ENCODE peak calls at places on chromosomes 2 and 18, in six cellular contexts. L is H1, O is H9, X is IMR-90, M is mesenchymal stem cell, F is trophoblast cell. B is an unnamed sample.
A peak's percentile ranks its signal among the peaks of the same experiment; 100 is the strongest.

GRCh38 chr2:46983065-46983801 is 67.6 kb upstream of the MCFD2 start:
- DNase-seq in L (no peak), O (no peak), X (peak; percentile 75), M (peak; percentile 61), F (no peak), B (no peak)

GRCh38 chr2:204228169-204228940 is 291.8 kb downstream of the ICOS start:
- DNase-seq in L (no peak), O (no peak), X (no peak), M (no peak), F (no peak), B (peak; percentile 75)

GRCh38 chr2:18800240-18800971 is 211.0 kb upstream of the NT5C1B start:
- DNase-seq in L (no peak), O (no peak), X (no peak), M (no peak), F (no peak), B (no peak)

GRCh38 chr2:21008790-21009661 is 34.8 kb downstream of the APOB start:
- DNase-seq in L (no peak), O (no peak), X (no peak), M (no peak), F (no peak), B (no peak)

GRCh38 chr2:43609304-43609883 is 13.6 kb upstream of the THADA start:
- DNase-seq in L (no peak), O (peak; percentile 43), X (peak; percentile 44), M (peak; percentile 68), F (peak; percentile 35), B (peak; percentile 56)

GRCh38 chr2:64606495-64607363 is 47.0 kb downstream of the SERTAD2 start:
- DNase-seq in L (peak; percentile 77), O (peak; percentile 87), X (no peak), M (peak; percentile 29), F (peak; percentile 95), B (no peak)

GRCh38 chr2:42967959-42968674 is 175.7 kb upstream of the HAAO start:
- DNase-seq in L (no peak), O (no peak), X (peak; percentile 93), M (no peak), F (no peak), B (no peak)

GRCh38 chr2:121976912-121977311 is 221.5 kb downstream of the TSN start:
- DNase-seq in L (no peak), O (no peak), X (no peak), M (no peak), F (no peak), B (no peak)

GRCh38 chr2:111178730-111179405 is 58.2 kb downstream of the BCL2L11 start:
- DNase-seq in L (no peak), O (no peak), X (peak; percentile 49), M (peak; percentile 45), F (peak; percentile 23), B (no peak)

GRCh38 chr2:31075936-31076590 is 62.2 kb downstream of the GALNT14 start:
- DNase-seq in L (peak; percentile 20), O (no peak), X (no peak), M (no peak), F (no peak), B (no peak)

GRCh38 chr18:69648486-69648885 is 247.8 kb downstream of the DOK6 start:
- DNase-seq in L (no peak), O (no peak), X (no peak), M (no peak), F (no peak), B (no peak)

GRCh38 chr18:43009666-43010065 is 105.8 kb downstream of the RIT2 start:
- DNase-seq in L (no peak), O (no peak), X (no peak), M (no peak), F (no peak), B (no peak)
- H2BK120ac ChIP-seq in L (no peak overlapping the region), O (no peak overlapping the region), X (no peak overlapping the region), M (no peak overlapping the region), F (no peak overlapping the region), B (no peak overlapping the region)

GRCh38 chr2:8862230-8862629 is 24.8 kb upstream of the KIDINS220 start:
- DNase-seq in L (no peak), O (no peak), X (no peak), M (no peak), F (no peak), B (no peak)
- H2AFZ ChIP-seq in L (no peak overlapping the region), O (no peak overlapping the region), X (no peak overlapping the region), M (no peak overlapping the region), F (no peak overlapping the region), B (no peak overlapping the region)

GRCh38 chr2:201127128-201127521 is 11.2 kb downstream of the CFLAR start:
- DNase-seq in L (no peak), O (no peak), X (no peak), M (no peak), F (no peak), B (no peak)
- H2BK120ac ChIP-seq in L (no peak overlapping the region), O (no peak overlapping the region), X (peak overlapping the region; percentile 76), M (peak overlapping the region; percentile 42), F (peak overlapping the region; percentile 38), B (no peak overlapping the region)

GRCh38 chr18:4599312-4599711 is 144.2 kb upstream of the DLGAP1 start:
- DNase-seq in L (no peak), O (peak; percentile 60), X (no peak), M (no peak), F (no peak), B (no peak)
- H2AFZ ChIP-seq in L (no peak overlapping the region), O (no peak overlapping the region), X (no peak overlapping the region), M (no peak overlapping the region), F (no peak overlapping the region), B (no peak overlapping the region)

GRCh38 chr2:85577386-85578242 is at the start of gene VAMP8:
- DNase-seq in L (peak; percentile 80), O (peak; percentile 92), X (no peak), M (peak; percentile 49), F (peak; percentile 89), B (no peak)
- H2BK120ac ChIP-seq in L (no peak within 1 kb of the TSS), O (no peak within 1 kb of the TSS), X (peak within 1 kb of the TSS; percentile 52), M (no peak within 1 kb of the TSS), F (peak within 1 kb of the TSS; percentile 73), B (no peak within 1 kb of the TSS)

GRCh38 chr2:96757477-96757860 is 3.2 kb upstream of the CNNM4 start:
- DNase-seq in L (no peak), O (no peak), X (no peak), M (no peak), F (no peak), B (no peak)

GRCh38 chr2:96758987-96759386 is 1.7 kb upstream of the CNNM4 start:
- DNase-seq in L (no peak), O (no peak), X (no peak), M (no peak), F (no peak), B (no peak)

GRCh38 chr2:96760986-96761832 is 507 bp downstream of the CNNM4 start:
- DNase-seq in L (no peak), O (peak; percentile 50), X (no peak), M (peak; percentile 21), F (no peak), B (no peak)

GRCh38 chr2:96760036-96760985 is at the start of gene CNNM4:
- DNase-seq in L (peak; percentile 91), O (peak; percentile 97), X (peak; percentile 86), M (peak; percentile 90), F (peak; percentile 84), B (peak; percentile 91)

DNA sequence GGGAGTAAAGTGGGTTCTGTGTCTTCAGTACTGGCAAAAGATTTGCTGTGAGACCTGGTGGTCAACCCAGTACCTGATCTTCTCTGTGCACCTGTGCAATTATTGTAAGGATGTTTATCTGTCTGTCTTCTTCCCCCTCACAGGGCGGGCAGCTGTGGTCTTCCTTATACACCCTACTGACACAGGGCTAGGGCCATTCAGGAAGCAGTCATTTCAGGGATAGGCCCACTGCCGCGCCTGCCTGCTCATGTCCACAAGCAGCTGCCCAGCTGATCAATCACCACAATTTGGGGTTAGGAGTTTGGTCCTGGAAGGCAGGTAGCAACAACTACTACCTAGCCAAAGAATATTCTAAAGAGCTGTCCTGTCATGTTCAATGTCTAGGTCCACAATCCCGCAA is 1.2 kb upstream of the CNNM4 start:
- DNase-seq in L (no peak), O (no peak), X (no peak), M (no peak), F (no peak), B (no peak)
- H2AFZ ChIP-seq in L (no peak overlapping the region), O (no peak overlapping the region), X (no peak overlapping the region), M (no peak overlapping the region), F (no peak overlapping the region), B (no peak overlapping the region)

GRCh38 chr2:136373035-136373434 is 255.1 kb upstream of the CXCR4 start:
- DNase-seq in L (no peak), O (no peak), X (no peak), M (no peak), F (no peak), B (no peak)
- H2BK120ac ChIP-seq in L (no peak overlapping the region), O (no peak overlapping the region), X (no peak overlapping the region), M (no peak overlapping the region), F (no peak overlapping the region), B (no peak overlapping the region)

B was measured in neuronal stem cell.